ENCODE peak calls at places on chromosomes 2 and 18, in four cellular contexts. H is neural progenitor cell, F is OCI-LY7, K is Karpas-422. N is an unnamed sample.

GRCh38 chr2:157339965-157340655 is 14.5 kb upstream of the ERMN start:
- DNase-seq in H (no peak), F (no peak), K (no peak), N (no peak)

GRCh38 chr2:69119541-69119940 is 106.6 kb downstream of the ANTXR1 start:
- DNase-seq in H (no peak), F (no peak), K (no peak), N (no peak)

GRCh38 chr2:4914551-4914950 is 777.6 kb upstream of the SOX11 start:
- DNase-seq in H (no peak), F (no peak), K (no peak), N (peak; percentile 12)

GRCh38 chr18:49677762-49678398 is 116.0 kb downstream of the LIPG start:
- DNase-seq in H (no peak), F (no peak), K (peak; percentile 45), N (no peak)

GRCh38 chr2:165837122-165837521 is 43.1 kb upstream of the GALNT3 start:
- DNase-seq in H (peak; percentile 18), F (no peak), K (no peak), N (peak; percentile 65)

GRCh38 chr2:30733829-30734520 is 73.3 kb downstream of the CAPN13 start:
- DNase-seq in H (no peak), F (no peak), K (no peak), N (no peak)

GRCh38 chr2:96948483-96949152 is 37.8 kb downstream of the FAM178B start:
- DNase-seq in H (no peak), F (no peak), K (no peak), N (no peak)

GRCh38 chr2:147824625-147825024 is 20.2 kb upstream of the ACVR2A start:
- DNase-seq in H (no peak), F (no peak), K (no peak), N (no peak)

GRCh38 chr2:29055586-29055985 is 18.7 kb downstream of the PCARE start:
- DNase-seq in H (peak; percentile 30), F (no peak), K (no peak), N (peak; percentile 87)

GRCh38 chr2:54897420-54898310 is 152.6 kb downstream of the RTN4 start:
- DNase-seq in H (no peak), F (no peak), K (no peak), N (no peak)

GRCh38 chr2:213227458-213227857 is 56.8 kb upstream of the SPAG16 start:
- DNase-seq in H (no peak), F (peak; percentile 82), K (no peak), N (no peak)

GRCh38 chr18:48929951-48930713 is 20.6 kb downstream of the SMAD7 start:
- DNase-seq in H (peak; percentile 53), F (no peak), K (no peak), N (peak; percentile 49)

GRCh38 chr2:150470435-150470834 is 17.0 kb downstream of the RND3 start:
- DNase-seq in H (no peak), F (no peak), K (no peak), N (peak; percentile 75)

GRCh38 chr2:8677646-8678592 is 3.9 kb upstream of the ID2 start:
- DNase-seq in H (peak; percentile 83), F (peak; percentile 41), K (peak; percentile 42), N (peak; percentile 95)

GRCh38 chr18:65737346-65737745 is 13.5 kb upstream of the CDH7 start:
- DNase-seq in H (peak; percentile 21), F (no peak), K (no peak), N (no peak)

GRCh38 chr2:33598472-33599174 is 476 bp downstream of the FAM98A start:
- DNase-seq in H (peak; percentile 52), F (peak; percentile 71), K (peak; percentile 80), N (peak; percentile 64)

GRCh38 chr2:239386872-239387445 is 13.9 kb downstream of the HDAC4 start:
- DNase-seq in H (no peak), F (no peak), K (no peak), N (no peak)

GRCh38 chr2:25894135-25894830 is 16.0 kb upstream of the ASXL2 start:
- DNase-seq in H (no peak), F (no peak), K (no peak), N (no peak)

GRCh38 chr2:119431976-119432881 is 575 bp downstream of the TMEM37 start:
- DNase-seq in H (peak; percentile 49), F (no peak), K (no peak), N (peak; percentile 48)

DNA sequence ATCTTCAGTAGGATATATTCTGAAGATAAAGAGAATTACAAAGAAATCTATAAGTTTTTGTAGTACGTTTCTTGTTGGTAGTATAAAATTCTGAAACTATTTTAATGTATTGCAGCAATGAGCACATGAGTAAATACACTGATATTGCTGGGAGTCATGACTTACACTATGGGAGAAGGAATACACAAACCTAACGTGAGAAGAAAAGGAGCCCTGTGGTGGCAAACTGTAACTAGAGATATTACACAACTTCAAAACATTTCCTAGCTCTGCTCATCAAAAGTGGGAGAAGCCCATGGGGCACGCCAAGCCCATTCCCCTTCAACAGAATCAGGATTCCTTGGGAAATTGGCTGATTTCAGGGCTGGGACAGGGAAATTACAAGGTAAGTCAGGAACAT is 20.5 kb downstream of the SPIRE1 start:
- DNase-seq in H (no peak), F (no peak), K (no peak), N (peak; percentile 20)
- H3K4me2 ChIP-seq in H (no peak overlapping the region), F (no peak overlapping the region), K (no peak overlapping the region), N (no peak overlapping the region)

DNA sequence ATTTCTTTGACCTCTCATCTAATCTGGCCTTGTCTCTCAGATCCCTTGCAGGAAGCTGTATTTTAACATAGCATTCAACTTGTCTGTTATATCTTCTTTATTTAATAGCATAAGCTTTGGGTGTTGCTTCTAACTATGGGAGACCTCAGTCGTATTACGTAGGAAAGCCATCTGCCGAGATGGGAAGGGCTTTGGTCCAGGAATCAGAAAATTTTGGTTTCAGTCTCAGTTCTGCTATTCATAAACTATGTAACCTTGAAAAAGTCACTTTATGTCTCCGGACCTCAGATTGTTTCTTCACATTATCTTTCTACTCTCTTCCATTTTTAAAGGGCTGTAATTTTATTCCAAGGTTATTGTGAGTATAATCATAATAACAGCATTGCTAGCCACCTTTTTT is 297.7 kb downstream of the SATB2 start:
- DNase-seq in H (no peak), F (no peak), K (no peak), N (no peak)
- H3K4me2 ChIP-seq in H (no peak overlapping the region), F (no peak overlapping the region), K (no peak overlapping the region), N (no peak overlapping the region)

DNA sequence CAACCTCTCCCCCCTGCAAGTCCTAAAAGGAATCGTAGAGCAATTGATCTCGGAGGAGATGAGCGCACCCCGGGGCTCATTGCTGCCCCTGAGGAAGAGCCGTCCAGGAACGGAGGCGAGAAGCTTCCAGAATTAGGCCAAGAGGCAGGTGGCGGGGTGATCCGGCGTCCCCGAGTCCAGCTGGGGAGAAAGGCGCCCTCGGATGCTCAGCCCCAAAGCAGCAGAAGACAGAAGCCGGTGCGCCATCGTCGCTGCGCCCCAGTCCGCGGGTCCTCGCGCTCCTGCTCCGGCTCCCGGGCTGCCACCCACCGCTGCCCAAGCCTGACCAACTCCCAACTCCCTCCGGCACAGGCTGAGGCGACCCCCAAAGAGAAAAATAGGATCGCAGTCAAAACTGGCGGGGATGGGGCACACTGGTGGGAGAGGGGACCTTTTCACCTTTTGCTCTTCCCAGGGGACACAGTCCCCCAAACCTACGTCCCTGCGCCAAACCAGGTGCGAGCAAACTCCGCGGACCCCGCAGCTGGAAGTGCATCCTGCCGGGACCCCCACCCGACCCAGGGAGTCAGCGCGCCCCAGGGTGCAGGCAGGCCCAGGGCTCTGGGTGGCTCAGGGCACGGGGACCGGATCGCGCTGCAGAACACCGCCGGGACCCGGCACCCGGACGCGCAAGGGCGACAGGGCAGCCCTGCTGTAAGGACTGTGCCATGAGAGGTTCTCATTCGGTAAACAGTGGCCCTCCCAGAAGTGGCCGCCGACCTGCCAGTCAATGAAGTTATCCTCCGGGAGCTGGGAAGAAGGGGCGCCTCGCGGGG is 8.5 kb upstream of the MEIS1 start:
- DNase-seq in H (peak; percentile 72), F (no peak), K (no peak), N (peak; percentile 24)
- H3K4me2 ChIP-seq in H (peak overlapping the region; percentile 92), F (no peak overlapping the region), K (no peak overlapping the region), N (peak overlapping the region; percentile 81)

DNA sequence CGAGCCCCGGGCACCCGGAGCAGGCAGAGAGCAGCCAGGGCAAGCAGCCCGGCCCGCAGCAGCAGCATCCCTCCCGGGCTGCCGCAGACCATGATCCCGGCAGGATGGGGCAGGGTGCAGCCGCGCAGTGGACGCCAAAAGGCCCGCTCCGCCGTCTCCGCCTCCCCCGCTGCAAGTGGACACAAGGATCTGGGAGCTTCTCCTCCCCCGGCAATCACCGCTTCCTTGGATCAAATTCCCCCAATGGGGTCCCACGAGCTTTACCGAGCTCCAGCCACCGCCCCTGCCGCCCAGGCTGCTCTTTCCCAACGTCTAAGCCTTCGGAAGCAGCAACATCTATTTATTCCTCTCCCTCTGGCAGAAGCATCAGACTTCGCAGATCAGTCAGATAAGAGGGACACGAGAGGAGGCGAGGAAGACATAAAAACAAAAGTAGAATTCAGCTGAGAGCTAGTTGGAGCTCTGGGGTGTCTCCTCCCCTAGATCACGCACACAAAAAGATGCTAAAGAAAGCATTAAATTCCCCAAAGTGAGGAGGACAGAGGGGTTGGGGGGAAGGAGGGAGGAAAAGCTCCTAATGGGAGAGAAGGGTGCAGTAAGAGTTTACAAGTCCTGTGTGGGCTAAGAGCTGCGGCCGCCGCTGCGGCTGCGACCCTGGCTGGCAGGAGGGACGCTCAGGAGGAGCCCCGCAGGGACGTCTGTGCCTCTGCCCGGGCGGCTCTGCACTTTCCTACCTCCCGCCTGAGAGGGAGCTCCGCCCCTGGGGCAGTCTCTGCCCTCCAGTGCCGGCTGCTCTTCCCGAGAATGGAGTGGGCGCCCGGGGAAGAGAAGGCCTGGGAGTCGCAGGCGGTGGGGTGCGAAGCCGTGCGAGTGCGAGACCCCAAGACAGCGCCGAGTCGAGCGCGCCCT is at the start of gene FRZB:
- DNase-seq in H (peak; percentile 91), F (no peak), K (no peak), N (peak; percentile 71)
- H3K4me2 ChIP-seq in H (peak within 1 kb of the TSS; percentile 84), F (peak within 1 kb of the TSS; percentile 70), K (no peak within 1 kb of the TSS), N (peak within 1 kb of the TSS; percentile 93)

GRCh38 chr2:128308889-128309288 is 9.8 kb downstream of the HS6ST1 start:
- DNase-seq in H (no peak), F (no peak), K (no peak), N (no peak)

GRCh38 chr2:128307595-128307994 is 11.1 kb downstream of the HS6ST1 start:
- DNase-seq in H (no peak), F (no peak), K (no peak), N (no peak)

GRCh38 chr2:128309341-128310093 is 9.2 kb downstream of the HS6ST1 start:
- DNase-seq in H (peak; percentile 88), F (no peak), K (no peak), N (no peak)

GRCh38 chr2:128306931-128307460 is 11.7 kb downstream of the HS6ST1 start:
- DNase-seq in H (no peak), F (no peak), K (no peak), N (no peak)

GRCh38 chr2:128308284-128308731 is 10.4 kb downstream of the HS6ST1 start:
- DNase-seq in H (no peak), F (no peak), K (no peak), N (no peak)
- H3K4me2 ChIP-seq in H (no peak overlapping the region), F (no peak overlapping the region), K (no peak overlapping the region), N (no peak overlapping the region)

DNA sequence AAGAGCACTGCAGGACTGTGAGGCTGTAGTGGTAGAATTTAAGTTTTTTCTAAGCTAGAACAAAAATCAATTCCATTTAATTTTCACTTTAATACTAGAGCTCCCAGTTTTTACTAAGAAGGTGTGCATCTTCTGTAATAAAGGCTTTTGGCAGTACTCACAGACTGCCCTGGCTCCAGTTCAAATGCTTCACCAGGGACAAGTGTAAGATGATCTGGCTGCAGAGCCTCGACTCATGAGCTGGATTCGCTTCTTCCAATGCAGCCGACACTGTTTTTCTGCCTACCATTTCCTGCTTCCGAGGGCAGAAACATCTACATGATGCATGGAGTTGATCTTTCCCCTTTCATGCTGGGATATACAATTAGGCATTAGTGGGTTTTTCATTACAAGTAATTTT is 87.0 kb downstream of the FARSB start:
- DNase-seq in H (no peak), F (no peak), K (no peak), N (no peak)
- H3K4me2 ChIP-seq in H (no peak overlapping the region), F (no peak overlapping the region), K (no peak overlapping the region), N (no peak overlapping the region)

GRCh38 chr2:174599310-174599941 is 1.8 kb upstream of the WIPF1 start:
- DNase-seq in H (no peak), F (peak; percentile 17), K (peak; percentile 75), N (no peak)
- H3K4me2 ChIP-seq in H (no peak overlapping the region), F (peak overlapping the region; percentile 81), K (peak overlapping the region; percentile 76), N (no peak overlapping the region)